ENCODE peak calls at places on chromosomes 2 and 18, in nine cellular contexts. K, B, N, O, Y, P, M, D and Z are unnamed samples.

GRCh38 chr2:39805936-39806608 is 27.0 kb upstream of the THUMPD2 start:
- DNase-seq in K (no peak), B (no peak), N (no peak), O (peak; percentile 72), Y (no peak), P (peak; percentile 51), M (no peak), D (peak; percentile 28), Z (no peak)

GRCh38 chr2:202790676-202791075 is 80.9 kb downstream of the ICA1L start:
- DNase-seq in K (no peak), B (no peak), N (no peak), O (no peak), Y (no peak), P (no peak), M (no peak), D (no peak), Z (no peak)

GRCh38 chr2:174492963-174493431 is 6.2 kb upstream of the GPR155 start:
- DNase-seq in K (no peak), B (no peak), N (no peak), O (no peak), Y (no peak), P (no peak), M (no peak), D (no peak), Z (peak; percentile 29)

GRCh38 chr2:45274190-45274926 is 265.1 kb upstream of the SIX2 start:
- DNase-seq in K (no peak), B (no peak), N (no peak), O (no peak), Y (no peak), P (no peak), M (no peak), D (no peak), Z (no peak)

GRCh38 chr2:147913701-147914480 is 69.1 kb downstream of the ACVR2A start:
- DNase-seq in K (no peak), B (no peak), N (no peak), O (peak; percentile 7), Y (peak; percentile 44), P (peak; percentile 25), M (no peak), D (no peak), Z (no peak)

GRCh38 chr2:43218221-43218549 is 8.2 kb downstream of the ZFP36L2 start:
- DNase-seq in K (no peak), B (no peak), N (no peak), O (peak; percentile 50), Y (no peak), P (no peak), M (no peak), D (no peak), Z (no peak)

GRCh38 chr2:23632386-23632785 is 247.4 kb downstream of the KLHL29 start:
- DNase-seq in K (no peak), B (no peak), N (no peak), O (no peak), Y (no peak), P (no peak), M (no peak), D (no peak), Z (no peak)

GRCh38 chr18:64659186-64659585 is 510.3 kb upstream of the LINC00305 start:
- DNase-seq in K (no peak), B (no peak), N (no peak), O (no peak), Y (no peak), P (no peak), M (no peak), D (no peak), Z (no peak)

GRCh38 chr2:144705328-144706245 is 185.7 kb upstream of the ZEB2 start:
- DNase-seq in K (no peak), B (no peak), N (no peak), O (peak; percentile 35), Y (no peak), P (peak; percentile 7), M (no peak), D (peak; percentile 44), Z (no peak)

GRCh38 chr2:99086385-99086784 is 55.1 kb upstream of the C2orf15 start:
- DNase-seq in K (no peak), B (no peak), N (no peak), O (no peak), Y (no peak), P (no peak), M (no peak), D (no peak), Z (no peak)

GRCh38 chr2:186862869-186863709 is 14.1 kb upstream of the ZSWIM2 start:
- DNase-seq in K (no peak), B (no peak), N (no peak), O (peak; percentile 36), Y (peak; percentile 93), P (peak; percentile 17), M (no peak), D (peak; percentile 10), Z (no peak)
- TF ChIP-seq CTCF in K (no peak), B (peak; percentile 93), N (peak; percentile 86), O (peak; percentile 77), Y (peak; percentile 47), P (peak; percentile 70), M (peak; percentile 73), D (peak; percentile 61), Z (no peak)

GRCh38 chr2:84858123-84858522 is 22.8 kb downstream of the TRABD2A start:
- DNase-seq in K (no peak), B (no peak), N (no peak), O (no peak), Y (no peak), P (no peak), M (no peak), D (no peak), Z (no peak)
- TF ChIP-seq CTCF in K (no peak), B (no peak), N (no peak), O (peak; percentile 37), Y (no peak), P (peak; percentile 12), M (no peak), D (peak; percentile 38), Z (no peak)

GRCh38 chr2:221571108-221571390 is 1.1 kb downstream of the EPHA4 start:
- DNase-seq in K (no peak), B (no peak), N (no peak), O (peak; percentile 6), Y (peak; percentile 1), P (no peak), M (no peak), D (no peak), Z (peak; percentile 16)

GRCh38 chr2:221569342-221570278 is 2.5 kb downstream of the EPHA4 start:
- DNase-seq in K (no peak), B (peak; percentile 31), N (no peak), O (no peak), Y (no peak), P (no peak), M (no peak), D (no peak), Z (no peak)

GRCh38 chr2:221572180-221572820 is at the start of gene EPHA4:
- DNase-seq in K (peak; percentile 62), B (peak; percentile 81), N (peak; percentile 89), O (peak; percentile 86), Y (peak; percentile 67), P (peak; percentile 84), M (peak; percentile 94), D (peak; percentile 64), Z (peak; percentile 96)

GRCh38 chr2:221571391-221572179 is 519 bp downstream of the EPHA4 start:
- DNase-seq in K (no peak), B (peak; percentile 41), N (peak; percentile 21), O (peak; percentile 32), Y (peak; percentile 3), P (peak; percentile 46), M (peak; percentile 67), D (no peak), Z (peak; percentile 51)

GRCh38 chr2:221570321-221571107 is 1.6 kb downstream of the EPHA4 start:
- DNase-seq in K (no peak), B (peak; percentile 23), N (no peak), O (peak; percentile 11), Y (peak; percentile 19), P (peak; percentile 48), M (peak; percentile 65), D (no peak), Z (peak; percentile 21)
- TF ChIP-seq CTCF in K (no peak), B (no peak), N (no peak), O (peak; percentile 33), Y (peak; percentile 32), P (peak; percentile 50), M (no peak), D (peak; percentile 22), Z (no peak)

GRCh38 chr2:178195390-178196166 is 1.3 kb downstream of the OSBPL6 start:
- DNase-seq in K (no peak), B (no peak), N (no peak), O (no peak), Y (no peak), P (no peak), M (no peak), D (no peak), Z (no peak)

GRCh38 chr2:178193823-178194599 is at the start of gene OSBPL6:
- DNase-seq in K (peak; percentile 36), B (peak; percentile 64), N (peak; percentile 58), O (peak; percentile 87), Y (peak; percentile 72), P (peak; percentile 91), M (peak; percentile 91), D (peak; percentile 38), Z (peak; percentile 50)

GRCh38 chr2:178197791-178198190 is 3.5 kb downstream of the OSBPL6 start:
- DNase-seq in K (no peak), B (no peak), N (no peak), O (no peak), Y (no peak), P (no peak), M (no peak), D (no peak), Z (no peak)

GRCh38 chr2:178193496-178193822 is 853 bp upstream of the OSBPL6 start:
- DNase-seq in K (no peak), B (no peak), N (no peak), O (no peak), Y (no peak), P (no peak), M (no peak), D (no peak), Z (no peak)

GRCh38 chr2:178194600-178195389 is 483 bp downstream of the OSBPL6 start:
- DNase-seq in K (no peak), B (peak; percentile 59), N (peak; percentile 36), O (peak; percentile 60), Y (peak; percentile 46), P (peak; percentile 73), M (peak; percentile 68), D (no peak), Z (no peak)
- TF ChIP-seq CTCF in K (no peak), B (no peak), N (no peak), O (no peak), Y (no peak), P (no peak), M (no peak), D (no peak), Z (no peak)

GRCh38 chr2:62527478-62528210 is 21.6 kb upstream of the TMEM17 start:
- DNase-seq in K (no peak), B (no peak), N (no peak), O (no peak), Y (no peak), P (no peak), M (no peak), D (no peak), Z (no peak)
- TF ChIP-seq CTCF in K (no peak), B (no peak), N (no peak), O (no peak), Y (no peak), P (no peak), M (no peak), D (no peak), Z (no peak)